ENCODE peak calls at places on chromosomes 4 and X, in nine cellular contexts. B is sigmoid colon, O is K562, R is A549, Z is upper lobe of left lung, Q is HepG2, E is transverse colon, I is ovary, T is tibial nerve. A is an unnamed sample.

GRCh38 chrX:57366430-57366829 is 79.9 kb downstream of the FAAH2 start:
- DNase-seq in E (no peak), T (no peak), Z (no peak), I (no peak), R (no peak), B (no peak), Q (no peak), O (no peak), A (no peak)

GRCh38 chr4:95068818-95069478 is 311.2 kb downstream of the BMPR1B start:
- DNase-seq in E (no peak), B (no peak), I (no peak), R (no peak), O (no peak), Z (no peak), T (no peak), Q (no peak), A (no peak)

GRCh38 chr4:147788791-147789190 is 56.9 kb downstream of the ARHGAP10 start:
- DNase-seq in Z (no peak), T (no peak), B (no peak), O (no peak), E (no peak), I (no peak), R (no peak), Q (no peak), A (no peak)

GRCh38 chrX:35351795-35352483 is 409.3 kb downstream of the FAM47B start:
- DNase-seq in T (no peak), R (no peak), I (no peak), Z (no peak), O (no peak), Q (no peak), E (no peak), B (no peak), A (no peak)

GRCh38 chrX:24242649-24243556 is 71.0 kb downstream of the SUPT20HL2 start:
- DNase-seq in R (peak), T (peak), Z (no peak), O (no peak), B (peak), Q (peak), I (peak), E (peak), A (peak)

GRCh38 chr4:169914871-169915270 is 111.3 kb downstream of the MFAP3L start:
- DNase-seq in Q (no peak), O (no peak), T (no peak), Z (no peak), E (no peak), R (no peak), B (no peak), I (no peak), A (no peak)

GRCh38 chr4:40576651-40577480 is 52.8 kb downstream of the RBM47 start:
- DNase-seq in Q (peak), T (peak), E (peak), O (no peak), B (peak), R (peak), I (peak), Z (no peak), A (peak)

GRCh38 chr4:54872246-54872645 is 214.5 kb downstream of the KIT start:
- DNase-seq in O (no peak), Q (no peak), B (no peak), T (no peak), E (no peak), R (no peak), I (no peak), Z (no peak), A (no peak)

GRCh38 chrX:54357414-54358377 is at the start of gene WNK3:
- DNase-seq in R (peak), O (no peak), B (peak), Z (peak), E (peak), Q (peak), I (peak), T (peak), A (peak)

GRCh38 chr4:167290684-167291083 is 56.4 kb upstream of the SPOCK3 start:
- DNase-seq in I (no peak), T (no peak), R (peak), Z (no peak), Q (no peak), E (no peak), B (no peak), O (no peak), A (no peak)

GRCh38 chrX:11555759-11556158 is 110.0 kb downstream of the ARHGAP6 start:
- DNase-seq in R (no peak), Z (no peak), B (no peak), E (no peak), O (no peak), I (no peak), Q (peak), T (no peak), A (no peak)

GRCh38 chr4:8009710-8010534 is 70.3 kb upstream of the AFAP1 start:
- DNase-seq in Q (peak), E (peak), Z (peak), O (no peak), T (no peak), I (no peak), B (no peak), R (no peak), A (no peak)

GRCh38 chrX:149682956-149683947 is 28.6 kb upstream of the MAGEA11 start:
- DNase-seq in Z (no peak), E (no peak), Q (no peak), B (no peak), R (no peak), O (no peak), I (no peak), T (no peak), A (no peak)

GRCh38 chr4:113810906-113811305 is 49.4 kb upstream of the CAMK2D start:
- DNase-seq in R (no peak), E (no peak), I (no peak), B (no peak), Q (no peak), O (no peak), T (no peak), Z (no peak), A (no peak)

GRCh38 chrX:119971184-119971583 is 27.6 kb upstream of the NKAP start:
- DNase-seq in E (no peak), R (no peak), B (no peak), O (no peak), T (no peak), Q (no peak), I (no peak), Z (no peak), A (no peak)

GRCh38 chr4:38582445-38582844 is 81.6 kb upstream of the KLF3 start:
- DNase-seq in E (no peak), Z (no peak), O (no peak), I (no peak), Q (no peak), T (no peak), B (no peak), R (no peak), A (no peak)

GRCh38 chrX:120021927-120022326 is 55.6 kb downstream of the RHOXF2B start:
- DNase-seq in Q (peak), E (no peak), T (no peak), Z (no peak), I (no peak), B (no peak), O (peak), R (no peak), A (no peak)

GRCh38 chrX:3548743-3549441 is 164.6 kb downstream of the PRKX start:
- DNase-seq in R (peak), I (no peak), Z (no peak), T (peak), Q (peak), E (no peak), B (no peak), O (no peak), A (no peak)

GRCh38 chrX:46837543-46838481 is 969 bp downstream of the RP2 start:
- DNase-seq in E (no peak), Z (no peak), B (no peak), R (no peak), Q (peak), O (no peak), T (no peak), I (no peak), A (no peak)

GRCh38 chr4:81751531-81752291 is 280.0 kb upstream of the RASGEF1B start:
- DNase-seq in Q (no peak), R (no peak), E (no peak), O (no peak), B (no peak), T (no peak), I (no peak), Z (no peak), A (no peak)

GRCh38 chr4:2051086-2051485 is 8.0 kb upstream of the NAT8L start:
- DNase-seq in O (no peak), Z (no peak), Q (no peak), I (no peak), T (no peak), E (no peak), R (no peak), B (no peak), A (no peak)

GRCh38 chrX:137041329-137041728 is 7.5 kb upstream of the GPR101 start:
- DNase-seq in B (no peak), I (no peak), T (no peak), Q (no peak), Z (no peak), E (no peak), O (no peak), R (no peak), A (no peak)

GRCh38 chr4:106569151-106570029 is 200.8 kb upstream of the GIMD1 start:
- DNase-seq in R (no peak), B (no peak), T (no peak), O (no peak), Z (no peak), E (no peak), I (no peak), Q (no peak), A (no peak)

GRCh38 chr4:102438873-102439614 is 62.1 kb upstream of the NFKB1 start:
- DNase-seq in Q (peak), B (no peak), E (no peak), Z (no peak), I (peak), T (peak), R (peak), O (no peak), A (no peak)

GRCh38 chrX:143363419-143363818 is 153.9 kb downstream of the SPANXN3 start:
- DNase-seq in I (no peak), R (no peak), B (no peak), T (no peak), Q (no peak), O (no peak), E (no peak), Z (no peak), A (no peak)

GRCh38 chr4:139556735-139557505 is 901 bp upstream of the SETD7 start:
- DNase-seq in Z (peak), T (peak), O (peak), B (peak), E (peak), R (peak), Q (no peak), I (peak), A (peak)

GRCh38 chr4:119098306-119098705 is 37.3 kb upstream of the MYOZ2 start:
- DNase-seq in R (no peak), O (no peak), Q (no peak), E (no peak), B (no peak), Z (no peak), T (no peak), I (no peak), A (no peak)

GRCh38 chrX:102979536-102979935 is 42.5 kb downstream of the RAB40AL start:
- DNase-seq in B (no peak), Z (no peak), Q (no peak), E (no peak), T (no peak), I (no peak), R (no peak), O (no peak), A (no peak)

GRCh38 chrX:30620980-30621716 is 32.1 kb upstream of the GK start:
- DNase-seq in T (peak), Q (no peak), R (peak), Z (no peak), E (no peak), B (no peak), I (no peak), O (no peak), A (no peak)

GRCh38 chr4:5932021-5932553 is 39.2 kb upstream of the CRMP1 start:
- DNase-seq in I (no peak), B (no peak), T (no peak), E (no peak), Q (no peak), Z (no peak), R (no peak), O (no peak), A (no peak)

GRCh38 chr4:92636038-92636825 is 332.5 kb downstream of the GRID2 start:
- DNase-seq in O (no peak), E (no peak), Z (no peak), R (no peak), B (no peak), T (no peak), I (no peak), Q (no peak), A (no peak)

GRCh38 chr4:10299601-10300000 is 157.6 kb downstream of the ZNF518B start:
- DNase-seq in Q (no peak), E (no peak), B (no peak), T (no peak), Z (no peak), I (no peak), O (no peak), R (no peak), A (no peak)

GRCh38 chr4:136687118-136687517 is 845.2 kb downstream of the PCDH18 start:
- DNase-seq in O (no peak), R (peak), Q (peak), I (no peak), E (no peak), Z (no peak), B (no peak), T (no peak), A (no peak)

GRCh38 chr4:168558587-168558986 is 61.7 kb downstream of the PALLD start:
- DNase-seq in R (peak), T (no peak), E (no peak), O (no peak), Z (no peak), Q (no peak), B (no peak), I (no peak), A (no peak)

GRCh38 chr4:122783301-122784215 is 43.1 kb upstream of the FGF2 start:
- DNase-seq in Z (no peak), E (peak), Q (peak), I (peak), R (peak), T (no peak), B (peak), O (no peak), A (no peak)
- TF ChIP-seq POLR2A in Z (no peak), E (no peak), Q (no peak), I (no peak), R (no peak), T (no peak), B (peak), O (no peak), A (no peak)

GRCh38 chr4:1014395-1015167 is 3.2 kb downstream of the FGFRL1 start:
- DNase-seq in R (no peak), Q (no peak), T (no peak), E (no peak), B (no peak), O (peak), I (no peak), Z (peak), A (no peak)
- TF ChIP-seq EP300 in R (no peak), Q (no peak), T (no peak), E (no peak), B (no peak), O (no peak), I (no peak), Z (no peak), A (no peak)

DNA sequence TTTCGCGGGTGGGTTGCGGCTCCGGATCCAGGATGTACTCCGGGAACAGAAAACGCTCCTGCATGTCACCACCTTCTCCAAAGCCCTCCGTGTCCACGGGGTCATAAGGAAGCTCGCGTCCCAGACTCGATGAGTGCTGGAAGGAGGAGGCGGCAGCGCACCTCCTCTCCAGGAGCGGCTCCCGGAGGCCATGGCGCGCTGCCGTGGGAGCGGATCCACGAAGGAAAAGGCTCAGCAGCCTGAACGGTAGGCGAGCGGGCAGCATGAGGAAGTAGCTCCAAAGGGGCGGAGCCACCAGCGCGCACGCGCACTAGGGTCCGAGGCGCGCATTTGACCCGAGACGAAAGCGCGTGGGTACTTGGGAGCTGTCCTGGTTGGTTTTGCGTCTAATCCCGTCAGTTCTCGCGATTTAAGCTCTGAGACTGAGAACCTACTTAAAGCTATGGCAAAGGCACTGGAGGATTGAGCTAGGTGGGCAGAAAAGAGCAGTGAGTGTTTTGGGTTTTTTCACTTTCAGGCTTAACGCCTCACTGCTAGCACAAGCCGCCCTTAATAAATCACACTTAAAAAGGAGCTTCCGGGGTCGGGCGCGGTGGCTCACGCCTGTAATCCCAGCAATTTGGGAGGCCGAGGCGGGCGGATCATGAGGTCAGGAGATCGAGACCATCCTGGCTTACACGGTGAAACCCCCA is at the start of gene NOA1:
- DNase-seq in Q (peak), Z (peak), O (peak), E (peak), I (peak), R (peak), B (peak), T (peak), A (peak)
- TF ChIP-seq POLR2A in Q (peak), Z (peak), O (peak), E (peak), I (peak), R (peak), B (peak), T (peak), A (no peak)

DNA sequence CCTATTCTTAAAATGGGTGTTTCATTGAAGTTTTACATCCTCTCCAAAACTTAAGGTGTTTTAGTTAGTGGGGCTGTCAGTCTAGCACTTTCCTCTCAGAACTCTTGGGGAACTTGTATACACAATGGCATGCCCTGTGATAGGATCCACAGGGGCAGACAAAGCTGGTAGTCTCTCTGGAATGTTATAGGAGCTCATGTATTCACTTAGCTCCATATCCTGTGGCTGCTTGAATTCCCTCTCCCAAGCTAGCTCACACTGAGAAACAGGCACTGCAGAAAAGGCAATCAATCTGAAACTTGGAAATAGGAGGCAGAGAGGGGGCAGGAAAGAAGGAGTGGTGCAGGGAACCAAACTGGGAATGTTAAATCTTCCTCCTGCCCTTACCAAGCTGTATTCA is 26.3 kb upstream of the ARMCX2 start:
- DNase-seq in I (no peak), E (no peak), Z (no peak), R (no peak), O (no peak), B (no peak), Q (no peak), T (no peak), A (no peak)
- TF ChIP-seq EP300 in I (no peak), E (no peak), Z (no peak), R (no peak), O (no peak), B (no peak), Q (no peak), T (no peak), A (no peak)